ENCODE peak calls at places on chromosome 18, in five cellular contexts. P is heart left ventricle, S is stomach, X is ovary, V is breast epithelium. D is an unnamed sample.

GRCh38 chr18:595571-595970 is 1.2 kb upstream of the CLUL1 start:
- DNase-seq in P (no peak), S (no peak), X (no peak), V (no peak), D (no peak)

GRCh38 chr18:77131100-77131651 is 1.4 kb downstream of the MBP start:
- DNase-seq in P (peak), S (no peak), X (no peak), V (no peak), D (peak)

GRCh38 chr18:62877448-62878221 is 162.3 kb downstream of the PHLPP1 start:
- DNase-seq in P (no peak), S (no peak), X (no peak), V (no peak), D (no peak)

GRCh38 chr18:904135-905090 is at the start of gene ADCYAP1:
- DNase-seq in P (no peak), S (no peak), X (no peak), V (no peak), D (no peak)

GRCh38 chr18:2855560-2856350 is 8.9 kb downstream of the EMILIN2 start:
- DNase-seq in P (no peak), S (no peak), X (no peak), V (no peak), D (no peak)

GRCh38 chr18:37266290-37266689 is 299.3 kb downstream of the CELF4 start:
- DNase-seq in P (no peak), S (no peak), X (no peak), V (no peak), D (no peak)

GRCh38 chr18:58144671-58145285 is 100.8 kb downstream of the NEDD4L start:
- DNase-seq in P (no peak), S (peak), X (no peak), V (peak), D (no peak)

GRCh38 chr18:32909798-32910561 is 137.2 kb upstream of the KLHL14 start:
- DNase-seq in P (no peak), S (no peak), X (no peak), V (no peak), D (no peak)

GRCh38 chr18:76750886-76751537 is 71.3 kb upstream of the ZNF236 start:
- DNase-seq in P (no peak), S (no peak), X (no peak), V (no peak), D (no peak)

GRCh38 chr18:63410792-63411191 is 11.5 kb downstream of the VPS4B start:
- DNase-seq in P (no peak), S (no peak), X (no peak), V (no peak), D (no peak)

GRCh38 chr18:777021-777420 is 35.0 kb downstream of the YES1 start:
- DNase-seq in P (no peak), S (no peak), X (no peak), V (no peak), D (no peak)

GRCh38 chr18:29853126-29853525 is 1189.4 kb downstream of the DSC3 start:
- DNase-seq in P (no peak), S (no peak), X (no peak), V (no peak), D (no peak)

GRCh38 chr18:38801640-38802039 is 1236.0 kb upstream of the CELF4 start:
- DNase-seq in P (no peak), S (no peak), X (no peak), V (no peak), D (no peak)

GRCh38 chr18:74454279-74454741 is 2.8 kb downstream of the DIPK1C start:
- DNase-seq in P (no peak), S (no peak), X (no peak), V (no peak), D (no peak)

GRCh38 chr18:76565238-76566173 is 70.5 kb upstream of the ZNF516 start:
- DNase-seq in P (peak), S (peak), X (peak), V (peak), D (peak)

GRCh38 chr18:6219116-6219717 is 195.5 kb downstream of the L3MBTL4 start:
- DNase-seq in P (peak), S (no peak), X (no peak), V (no peak), D (peak)

GRCh38 chr18:70620837-70621612 is 332.2 kb downstream of the SOCS6 start:
- DNase-seq in P (no peak), S (no peak), X (no peak), V (no peak), D (no peak)

GRCh38 chr18:59967878-59968277 is 68.1 kb downstream of the PMAIP1 start:
- DNase-seq in P (no peak), S (no peak), X (no peak), V (no peak), D (no peak)

GRCh38 chr18:23872701-23873550 is 141.6 kb upstream of the TTC39C start:
- DNase-seq in P (no peak), S (peak), X (no peak), V (peak), D (no peak)

GRCh38 chr18:21799706-21800105 is 59.1 kb downstream of the MIB1 start:
- DNase-seq in P (no peak), S (no peak), X (no peak), V (no peak), D (no peak)

GRCh38 chr18:3703732-3704176 is 253.8 kb downstream of the TGIF1 start:
- DNase-seq in P (peak), S (peak), X (peak), V (peak), D (peak)

GRCh38 chr18:55607763-55608162 is 19.8 kb upstream of the TCF4 start:
- DNase-seq in P (no peak), S (no peak), X (no peak), V (no peak), D (no peak)

GRCh38 chr18:31658670-31659573 is 25.5 kb downstream of the B4GALT6 start:
- DNase-seq in P (no peak), S (no peak), X (no peak), V (no peak), D (no peak)
- TF ChIP-seq POLR2A in P (no peak), S (no peak), X (no peak), V (no peak), D (no peak)

DNA sequence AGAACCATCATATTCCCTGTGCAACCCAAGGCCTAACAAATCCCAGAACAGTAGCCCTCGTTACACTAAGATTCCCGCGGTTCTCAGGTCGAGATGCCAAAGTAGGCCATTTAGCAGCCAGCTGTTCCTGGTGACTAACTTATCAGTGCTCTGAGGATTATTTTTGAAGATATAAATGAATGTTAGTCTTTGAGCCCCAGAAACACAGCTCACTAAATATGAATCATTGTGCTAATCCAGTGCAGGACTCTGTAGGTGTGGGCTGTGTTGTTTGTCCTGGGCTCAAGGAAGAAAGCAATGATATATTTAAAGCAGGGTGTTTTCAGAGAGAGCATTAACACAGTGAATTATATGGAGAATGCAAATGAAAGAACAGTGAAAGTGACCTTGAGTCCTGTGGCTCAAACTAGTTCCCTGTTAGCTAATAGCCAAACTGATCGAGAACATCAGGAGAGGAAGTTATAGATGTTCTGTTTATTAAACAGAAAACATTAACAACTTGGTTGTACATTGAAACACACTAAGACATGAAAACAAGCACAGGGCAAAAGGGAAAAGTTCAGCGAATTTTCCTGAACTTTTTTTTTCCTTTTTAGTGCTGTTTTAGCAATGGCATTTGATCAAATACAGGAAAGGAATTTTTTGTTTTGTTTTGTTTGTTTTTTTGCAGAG is 228.3 kb downstream of the RNF152 start:
- DNase-seq in P (no peak), S (no peak), X (no peak), V (no peak), D (no peak)
- TF ChIP-seq CTCF in P (no peak), S (no peak), X (no peak), V (no peak), D (no peak)

GRCh38 chr18:45505497-45506206 is 109.6 kb upstream of the SLC14A2 start:
- DNase-seq in P (peak), S (no peak), X (no peak), V (no peak), D (no peak)
- TF ChIP-seq POLR2A in P (no peak), S (no peak), X (no peak), V (no peak), D (no peak)

DNA sequence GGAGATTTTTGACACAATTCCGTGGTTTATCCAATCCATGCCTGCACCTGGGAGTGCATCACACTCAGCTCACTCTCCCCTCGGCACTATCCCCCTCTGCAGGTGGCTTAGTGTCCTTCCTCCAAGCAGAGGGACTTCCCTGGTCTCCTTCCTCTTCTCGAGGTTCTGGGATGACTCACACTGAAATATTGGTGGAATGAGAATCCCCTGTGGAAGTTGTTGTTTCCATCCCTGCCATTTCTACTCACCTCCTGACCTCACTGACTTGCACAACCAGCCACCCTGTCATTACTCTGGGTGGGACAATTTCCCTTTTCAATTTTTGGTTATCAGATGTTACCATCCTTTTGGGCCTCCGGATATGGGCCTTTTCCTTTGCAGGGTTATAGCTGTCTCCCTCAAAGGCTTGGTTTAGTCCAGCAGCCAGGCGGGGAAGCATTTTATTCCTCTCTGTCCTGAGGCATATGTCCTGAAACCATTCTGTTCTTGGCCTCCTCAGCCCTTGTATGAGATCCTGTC is 59.9 kb downstream of the PTPRM start:
- DNase-seq in P (no peak), S (no peak), X (peak), V (no peak), D (no peak)
- TF ChIP-seq CTCF in P (peak), S (no peak), X (no peak), V (no peak), D (no peak)

DNA sequence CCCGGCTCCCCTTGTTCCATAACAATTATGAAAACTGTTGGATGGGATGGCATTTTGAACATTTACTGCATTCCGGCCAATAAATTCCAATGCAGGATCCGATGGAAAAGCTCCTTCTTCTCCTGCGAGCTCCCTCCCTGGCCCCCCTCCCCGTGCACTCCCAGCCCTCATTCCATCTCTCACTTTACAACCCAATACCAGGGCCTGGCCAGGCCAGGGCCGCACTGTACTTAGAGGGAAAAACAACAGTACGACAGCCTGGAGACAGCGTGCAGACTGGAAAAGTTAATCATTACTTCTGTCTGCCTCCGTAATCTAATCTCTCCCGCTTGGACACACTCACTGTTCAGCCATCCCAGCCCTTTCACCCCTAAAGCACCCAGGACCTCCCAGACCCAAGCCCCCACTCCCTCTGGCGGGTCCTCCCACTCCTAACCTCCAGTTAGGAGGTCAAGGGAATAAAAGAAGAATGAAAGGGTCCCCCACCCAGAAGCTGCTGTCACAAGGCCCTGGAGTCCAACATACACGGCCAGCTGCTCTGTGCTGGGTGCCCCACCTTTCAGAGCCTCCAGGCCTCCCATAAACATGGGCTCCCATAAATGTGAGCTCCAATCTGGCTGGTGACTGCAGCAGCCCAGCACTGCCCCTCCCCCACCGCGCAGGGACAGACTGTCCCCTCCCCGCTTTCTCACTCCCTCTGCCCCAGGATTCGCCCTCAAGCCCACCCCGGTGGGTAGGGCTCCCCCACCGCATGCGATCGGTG is 20.6 kb downstream of the SMAD7 start:
- DNase-seq in P (no peak), S (peak), X (peak), V (no peak), D (no peak)
- TF ChIP-seq POLR2A in P (no peak), S (no peak), X (no peak), V (no peak), D (no peak)

D was measured in uterus.